ENCODE peak calls at places on chromosomes 4 and X, in six cellular contexts. A is hepatocyte, K is GM23248, I is neural progenitor cell, W is MM.1S, G is GM23338. S is an unnamed sample.

GRCh38 chr4:58209576-58209975 is 1099.4 kb upstream of the IGFBP7 start:
- DNase-seq in I (peak; percentile 62), K (no peak), A (no peak), W (no peak), G (no peak), S (no peak)

GRCh38 chrX:149987613-149988012 is 49.3 kb upstream of the EOLA2 start:
- DNase-seq in G (no peak), W (no peak), I (no peak), K (no peak), A (no peak), S (no peak)

GRCh38 chr4:167955006-167955405 is 137.3 kb upstream of the ANXA10 start:
- DNase-seq in W (no peak), A (no peak), G (no peak), K (no peak), I (no peak), S (no peak)

GRCh38 chr4:8072235-8072968 is 86.2 kb downstream of the ABLIM2 start:
- DNase-seq in A (no peak), I (no peak), K (no peak), W (no peak), G (no peak), S (no peak)

GRCh38 chrX:7515681-7516413 is 327.1 kb upstream of the VCX start:
- DNase-seq in A (no peak), K (peak; percentile 31), G (peak; percentile 1), I (no peak), W (no peak), S (no peak)

GRCh38 chrX:320126-320783 is 1.7 kb upstream of the GTPBP6 start:
- DNase-seq in A (no peak), G (peak; percentile 51), W (no peak), I (peak; percentile 43), K (peak; percentile 46), S (no peak)

GRCh38 chr4:66911898-66912297 is 633.4 kb downstream of the CENPC start:
- DNase-seq in I (no peak), W (peak; percentile 70), K (no peak), A (no peak), G (no peak), S (no peak)

GRCh38 chr4:7201351-7202305 is 9.3 kb downstream of the SORCS2 start:
- DNase-seq in W (no peak), I (no peak), G (no peak), K (no peak), A (no peak), S (no peak)

GRCh38 chrX:134670241-134670811 is 12.1 kb upstream of the PLAC1 start:
- DNase-seq in I (peak; percentile 3), W (no peak), A (peak; percentile 38), K (peak; percentile 84), G (peak; percentile 9), S (no peak)

GRCh38 chrX:642436-643210 is 12.0 kb downstream of the SHOX start:
- DNase-seq in W (no peak), K (no peak), G (peak; percentile 47), A (no peak), I (no peak), S (no peak)

GRCh38 chr4:55864577-55865223 is 11.3 kb downstream of the EXOC1 start:
- DNase-seq in G (no peak), A (no peak), I (no peak), W (no peak), K (no peak), S (no peak)

GRCh38 chr4:111781611-111782010 is 363.6 kb upstream of the FAM241A start:
- DNase-seq in K (no peak), A (peak; percentile 23), G (no peak), W (no peak), I (no peak), S (peak; percentile 64)

GRCh38 chr4:8477095-8477635 is 36.6 kb downstream of the TRMT44 start:
- DNase-seq in K (no peak), G (no peak), A (no peak), W (no peak), I (no peak), S (no peak)

GRCh38 chr4:142801966-142802365 is 44.1 kb downstream of the INPP4B start:
- DNase-seq in G (no peak), K (no peak), I (no peak), A (no peak), W (no peak), S (no peak)

GRCh38 chr4:39975488-39976089 is 2.1 kb downstream of the PDS5A start:
- DNase-seq in G (no peak), I (no peak), A (peak; percentile 9), K (peak; percentile 57), W (no peak), S (no peak)

GRCh38 chrX:25144043-25144940 is 128.5 kb upstream of the ARX start:
- DNase-seq in K (peak; percentile 72), W (peak; percentile 13), A (peak; percentile 90), G (peak; percentile 68), I (peak; percentile 88), S (peak; percentile 26)

GRCh38 chr4:74005528-74005927 is 7.1 kb upstream of the CXCL5 start:
- DNase-seq in G (no peak), I (no peak), K (peak; percentile 10), W (no peak), A (peak; percentile 39), S (no peak)

GRCh38 chrX:2926664-2927275 is 2.4 kb downstream of the ARSD start:
- DNase-seq in G (no peak), K (no peak), A (no peak), I (no peak), W (no peak), S (no peak)

GRCh38 chr4:75653845-75654503 is 19.2 kb downstream of the G3BP2 start:
- DNase-seq in G (peak; percentile 74), K (peak; percentile 59), I (peak; percentile 50), W (no peak), A (peak; percentile 51), S (no peak)

GRCh38 chr4:184843984-184844554 is 18.3 kb upstream of the ACSL1 start:
- DNase-seq in G (no peak), K (no peak), W (no peak), A (peak; percentile 37), I (no peak), S (no peak)

GRCh38 chr4:185165605-185166063 is 22.6 kb downstream of the SLC25A4 start:
- DNase-seq in G (no peak), I (no peak), W (peak; percentile 56), K (peak; percentile 53), A (no peak), S (no peak)

GRCh38 chrX:17535229-17535628 is 160.2 kb downstream of the NHS start:
- DNase-seq in G (peak; percentile 74), A (peak; percentile 25), K (peak; percentile 29), I (peak; percentile 23), W (peak; percentile 49), S (peak; percentile 16)

DNA sequence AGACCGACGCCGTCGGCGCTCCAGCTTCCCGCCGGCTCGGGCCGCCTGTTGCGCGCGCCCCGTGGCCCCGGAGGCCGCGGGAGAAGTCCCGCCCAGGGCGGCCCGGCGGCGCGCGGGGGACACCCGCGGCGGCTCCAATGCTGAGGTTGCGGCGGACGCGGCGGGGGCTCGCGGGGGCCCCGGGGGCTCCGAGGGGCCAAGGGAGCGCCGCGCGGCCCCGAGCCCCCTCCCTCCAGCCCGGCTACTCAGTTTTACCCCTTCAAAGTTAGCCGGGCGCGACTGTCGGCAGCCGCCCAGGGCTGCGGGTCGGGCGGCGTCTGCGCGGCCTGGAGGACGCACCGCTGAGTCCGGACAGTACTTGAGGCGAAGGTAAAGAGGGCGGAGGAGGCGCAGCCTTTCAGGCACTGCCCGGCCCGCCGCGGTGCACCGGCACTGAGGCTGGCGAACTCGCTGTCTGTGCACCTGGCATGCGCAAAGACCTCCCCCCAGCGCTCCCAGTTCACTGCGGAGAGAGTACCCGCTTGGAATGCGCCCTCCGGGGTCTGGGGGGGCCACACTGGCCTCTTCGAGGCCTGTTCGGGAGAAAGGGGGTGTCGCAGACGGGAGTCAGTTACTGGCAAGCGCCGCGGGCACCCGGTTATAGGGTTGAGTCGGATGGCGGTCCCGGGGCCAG is 1.3 kb downstream of the PCDH19 start:
- DNase-seq in K (no peak), G (peak; percentile 36), I (peak; percentile 55), W (no peak), A (peak; percentile 15), S (no peak)
- TF ChIP-seq EZH2 in K (no peak), G (peak; percentile 86), I (peak; percentile 61), W (no peak), A (no peak), S (no peak)

DNA sequence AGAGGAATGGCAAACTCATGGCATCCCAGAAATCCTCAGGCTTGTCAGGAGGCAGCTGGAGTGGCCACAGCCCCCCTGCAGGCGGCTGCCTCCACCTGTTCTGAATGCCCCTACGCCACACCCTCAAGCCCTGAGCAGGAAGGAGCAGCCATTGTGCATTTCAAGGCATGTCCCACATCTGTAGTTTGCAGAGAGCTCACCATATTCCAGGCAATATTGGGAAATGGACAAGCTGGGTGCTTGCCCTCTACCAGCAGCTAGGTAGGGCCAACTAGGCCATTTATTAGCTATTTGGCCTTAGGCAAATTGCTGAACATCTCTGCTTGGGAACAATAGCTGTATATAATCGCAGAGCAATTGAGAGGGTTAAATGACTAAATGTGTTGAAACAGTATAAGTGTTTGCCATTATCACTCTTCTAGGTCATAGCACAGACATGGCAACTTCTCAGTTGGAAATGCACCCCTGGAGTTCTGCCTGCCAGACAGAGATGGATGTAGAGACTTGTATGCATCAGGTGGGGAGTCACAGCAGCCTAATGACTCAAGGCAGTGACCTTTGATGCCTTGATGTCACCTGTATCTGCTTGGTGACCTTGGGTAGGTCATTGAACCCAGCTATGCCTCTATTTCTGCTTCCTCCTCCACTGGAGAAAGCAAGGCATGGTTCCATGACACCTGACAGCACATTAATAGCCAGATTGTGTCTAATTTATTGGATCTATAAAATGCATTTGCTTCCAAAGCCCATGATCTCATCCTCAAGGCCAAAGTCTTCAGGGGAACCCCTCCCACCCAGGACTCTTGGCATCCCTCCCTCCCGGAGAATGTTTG is 52.8 kb downstream of the FHDC1 start:
- DNase-seq in I (no peak), K (no peak), A (no peak), G (no peak), W (no peak), S (no peak)
- TF ChIP-seq EZH2phosphoT487 in I (no peak), K (no peak), A (no peak), G (no peak), W (no peak), S (no peak)

DNA sequence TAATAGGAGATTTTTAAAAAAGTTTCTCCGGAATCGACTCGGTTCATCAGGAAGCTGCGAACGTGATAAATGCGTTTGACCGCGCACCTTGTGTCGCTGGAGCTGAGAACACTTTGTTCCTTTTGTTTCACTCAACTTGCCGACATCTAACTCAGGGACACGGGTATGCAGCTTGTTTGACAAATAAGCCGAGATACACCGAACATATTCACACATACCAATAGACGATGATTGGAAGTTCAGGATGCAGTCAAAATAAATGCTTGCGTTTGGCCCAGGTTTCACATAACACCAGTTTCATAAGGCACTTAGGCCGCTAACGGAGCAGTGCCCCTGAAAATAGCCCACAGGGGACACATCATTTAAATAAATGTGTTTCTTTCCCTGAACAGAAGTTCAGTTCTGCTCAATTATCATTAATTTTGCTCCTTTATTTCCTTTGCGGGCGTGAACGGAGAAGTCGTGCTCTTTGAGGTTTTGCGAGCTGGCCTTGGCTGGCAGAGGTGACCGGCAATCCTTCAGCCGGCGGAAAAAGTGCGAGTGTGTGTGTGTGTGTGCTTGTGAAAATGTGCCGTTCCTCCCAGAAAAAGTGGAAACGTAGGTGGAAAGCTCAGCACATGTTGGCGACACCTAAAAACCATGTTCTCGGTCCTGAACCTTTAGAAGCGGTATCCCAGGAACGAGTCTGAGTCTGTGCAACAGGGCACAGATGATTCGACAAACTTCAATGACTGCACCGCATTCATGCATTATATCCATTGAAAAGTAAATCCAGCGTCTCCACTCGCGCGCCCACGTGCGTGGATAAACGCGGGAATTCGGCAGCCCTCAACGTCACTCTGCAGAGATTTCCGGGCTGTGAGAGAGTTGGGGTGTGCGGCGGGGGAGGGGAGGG is 680 bp upstream of the SHISA3 start:
- DNase-seq in K (peak; percentile 10), W (no peak), I (peak; percentile 49), G (peak; percentile 46), A (no peak), S (no peak)
- TF ChIP-seq EZH2 in K (no peak), W (no peak), I (peak; percentile 82), G (peak; percentile 66), A (peak; percentile 52), S (no peak)

GRCh38 chr4:182795446-182796238 is 121.5 kb downstream of the DCTD start:
- DNase-seq in G (no peak), K (no peak), I (no peak), A (no peak), W (no peak), S (no peak)
- TF ChIP-seq EZH2phosphoT487 in G (no peak), K (no peak), I (no peak), A (no peak), W (no peak), S (no peak)